ENCODE peak calls at places on chromosomes 12 and 14, in eight cellular contexts. One of them, this sample, is unnamed.

GRCh38 chr14:102882233-102882906 is 40.1 kb upstream of the AMN start:
- DNase-seq in HFF-Myc: no peak
- DNase-seq in astrocyte: no peak
- DNase-seq in hepatocyte: no peak
- DNase-seq in mesothelial cell of epicardium: no peak
- DNase-seq in stomach: no peak
- DNase-seq in D721Med: no peak
- DNase-seq in fibroblast of mammary gland: no peak
- DNase-seq in this sample: no peak

GRCh38 chr12:27057543-27057942 is 24.8 kb downstream of the C12orf71 start:
- DNase-seq in HFF-Myc: no peak
- DNase-seq in astrocyte: no peak
- DNase-seq in stomach: no peak
- DNase-seq in mesothelial cell of epicardium: no peak
- DNase-seq in D721Med: no peak
- DNase-seq in hepatocyte: no peak
- DNase-seq in fibroblast of mammary gland: no peak
- DNase-seq in this sample: no peak

GRCh38 chr12:106289196-106289681 is 13.3 kb upstream of the TCP11L2 start:
- DNase-seq in stomach: no peak
- DNase-seq in hepatocyte: no peak
- DNase-seq in HFF-Myc: no peak
- DNase-seq in fibroblast of mammary gland: no peak
- DNase-seq in astrocyte: peak; percentile 56
- DNase-seq in mesothelial cell of epicardium: no peak
- DNase-seq in D721Med: no peak
- DNase-seq in this sample: peak; percentile 18

GRCh38 chr14:99938376-99938775 is 126.8 kb upstream of the EVL start:
- DNase-seq in stomach: no peak
- DNase-seq in mesothelial cell of epicardium: no peak
- DNase-seq in hepatocyte: no peak
- DNase-seq in fibroblast of mammary gland: no peak
- DNase-seq in astrocyte: no peak
- DNase-seq in D721Med: no peak
- DNase-seq in HFF-Myc: no peak
- DNase-seq in this sample: no peak

GRCh38 chr14:55705651-55706340 is 125.8 kb downstream of the KTN1 start:
- DNase-seq in fibroblast of mammary gland: no peak
- DNase-seq in mesothelial cell of epicardium: no peak
- DNase-seq in hepatocyte: peak; percentile 71
- DNase-seq in stomach: peak; percentile 76
- DNase-seq in astrocyte: peak; percentile 13
- DNase-seq in HFF-Myc: no peak
- DNase-seq in D721Med: no peak
- DNase-seq in this sample: no peak

GRCh38 chr14:65069874-65070709 is 32.2 kb downstream of the MAX start:
- DNase-seq in hepatocyte: peak; percentile 34
- DNase-seq in HFF-Myc: no peak
- DNase-seq in D721Med: no peak
- DNase-seq in astrocyte: no peak
- DNase-seq in mesothelial cell of epicardium: no peak
- DNase-seq in fibroblast of mammary gland: no peak
- DNase-seq in stomach: peak; percentile 81
- DNase-seq in this sample: no peak

GRCh38 chr14:26896447-26896846 is 298.6 kb upstream of the NOVA1 start:
- DNase-seq in stomach: no peak
- DNase-seq in HFF-Myc: peak; percentile 6
- DNase-seq in mesothelial cell of epicardium: no peak
- DNase-seq in fibroblast of mammary gland: peak; percentile 94
- DNase-seq in astrocyte: peak; percentile 58
- DNase-seq in D721Med: no peak
- DNase-seq in hepatocyte: no peak
- DNase-seq in this sample: peak; percentile 71

GRCh38 chr12:106766393-106766826 is 8.1 kb upstream of the RIC8B start:
- DNase-seq in HFF-Myc: no peak
- DNase-seq in hepatocyte: no peak
- DNase-seq in D721Med: no peak
- DNase-seq in fibroblast of mammary gland: peak; percentile 60
- DNase-seq in stomach: peak; percentile 57
- DNase-seq in astrocyte: no peak
- DNase-seq in mesothelial cell of epicardium: no peak
- DNase-seq in this sample: peak; percentile 65

GRCh38 chr14:61196034-61196433 is 85.1 kb downstream of the TMEM30B start:
- DNase-seq in fibroblast of mammary gland: no peak
- DNase-seq in HFF-Myc: no peak
- DNase-seq in stomach: no peak
- DNase-seq in mesothelial cell of epicardium: no peak
- DNase-seq in D721Med: no peak
- DNase-seq in astrocyte: no peak
- DNase-seq in hepatocyte: no peak
- DNase-seq in this sample: no peak
- TF ChIP-seq CTCF in fibroblast of mammary gland: peak; percentile 16
- TF ChIP-seq CTCF in HFF-Myc: no peak
- TF ChIP-seq CTCF in stomach: no peak
- TF ChIP-seq CTCF in mesothelial cell of epicardium: no peak
- TF ChIP-seq CTCF in D721Med: no peak
- TF ChIP-seq CTCF in astrocyte: no peak
- TF ChIP-seq CTCF in hepatocyte: no peak
- TF ChIP-seq CTCF in this sample: peak; percentile 25

GRCh38 chr12:130459916-130460315 is 122.2 kb downstream of the PIWIL1 start:
- DNase-seq in stomach: no peak
- DNase-seq in mesothelial cell of epicardium: no peak
- DNase-seq in HFF-Myc: no peak
- DNase-seq in fibroblast of mammary gland: no peak
- DNase-seq in hepatocyte: no peak
- DNase-seq in astrocyte: no peak
- DNase-seq in D721Med: no peak
- DNase-seq in this sample: no peak
- TF ChIP-seq CTCF in stomach: no peak
- TF ChIP-seq CTCF in mesothelial cell of epicardium: no peak
- TF ChIP-seq CTCF in HFF-Myc: no peak
- TF ChIP-seq CTCF in fibroblast of mammary gland: no peak
- TF ChIP-seq CTCF in hepatocyte: no peak
- TF ChIP-seq CTCF in astrocyte: no peak
- TF ChIP-seq CTCF in D721Med: no peak
- TF ChIP-seq CTCF in this sample: no peak

DNA sequence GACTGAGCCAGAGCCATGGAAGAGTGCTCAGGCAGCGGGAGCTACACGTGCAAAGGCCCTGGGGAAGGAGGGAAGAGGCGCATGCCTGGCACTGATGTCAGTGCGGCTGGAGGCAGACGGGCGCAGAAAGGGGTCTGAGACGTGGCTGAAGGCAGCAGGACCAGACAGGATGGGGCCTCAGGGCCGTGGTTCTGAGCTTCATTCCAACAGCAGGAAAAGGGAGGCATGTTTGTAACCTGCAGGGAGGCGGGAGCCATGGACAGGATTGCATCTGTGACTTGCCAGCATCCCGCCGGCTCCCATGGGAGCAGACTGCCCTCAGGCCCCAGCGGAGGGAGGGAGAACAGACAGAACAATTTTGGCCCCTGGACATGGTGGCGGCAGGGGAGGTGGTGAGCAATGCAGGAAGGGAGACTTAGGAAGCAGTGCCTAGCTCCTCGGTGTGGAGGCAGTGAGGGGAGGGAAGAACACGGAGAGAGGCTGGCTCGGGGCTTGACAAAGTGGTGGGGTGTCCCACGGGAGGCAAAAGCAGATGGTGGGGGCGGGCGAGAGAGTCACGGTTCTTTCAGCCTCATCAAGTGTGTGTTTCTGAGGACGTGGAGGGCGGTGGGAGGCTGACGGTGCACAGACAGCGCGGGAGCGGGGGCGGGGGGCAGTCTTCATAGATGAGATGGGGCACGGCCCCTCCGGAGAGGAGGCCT is 33.3 kb upstream of the INF2 start:
- DNase-seq in mesothelial cell of epicardium: no peak
- DNase-seq in fibroblast of mammary gland: no peak
- DNase-seq in D721Med: no peak
- DNase-seq in astrocyte: no peak
- DNase-seq in hepatocyte: no peak
- DNase-seq in HFF-Myc: no peak
- DNase-seq in stomach: no peak
- DNase-seq in this sample: no peak
- TF ChIP-seq CTCF in mesothelial cell of epicardium: no peak
- TF ChIP-seq CTCF in fibroblast of mammary gland: no peak
- TF ChIP-seq CTCF in D721Med: no peak
- TF ChIP-seq CTCF in astrocyte: no peak
- TF ChIP-seq CTCF in hepatocyte: no peak
- TF ChIP-seq CTCF in HFF-Myc: no peak
- TF ChIP-seq CTCF in stomach: no peak
- TF ChIP-seq CTCF in this sample: no peak

DNA sequence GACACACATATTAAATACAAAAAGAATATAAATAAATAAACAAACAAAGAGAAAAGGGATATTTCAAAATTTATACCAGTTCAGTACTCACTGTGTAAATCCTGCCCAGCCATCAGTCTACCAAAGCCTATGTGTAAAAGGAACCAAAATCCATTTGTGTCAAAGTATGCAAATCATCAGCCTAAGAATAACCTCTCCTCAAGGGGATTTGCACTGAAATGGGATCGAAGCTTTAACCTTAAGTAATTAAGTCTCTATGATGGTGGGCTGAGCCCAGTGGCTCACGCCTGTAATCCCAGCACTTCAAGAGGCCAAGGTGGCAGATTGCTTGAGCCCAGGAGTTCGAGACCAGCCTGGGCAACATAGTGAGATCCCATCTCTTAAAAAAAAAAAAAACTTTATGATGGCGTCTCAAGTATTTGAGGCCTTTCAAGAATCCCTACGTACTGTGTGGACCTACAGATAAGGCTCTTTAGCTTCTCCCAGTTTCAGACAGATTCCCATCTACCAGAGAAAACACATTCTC is 57.8 kb upstream of the METAP2 start:
- DNase-seq in hepatocyte: no peak
- DNase-seq in stomach: no peak
- DNase-seq in astrocyte: no peak
- DNase-seq in fibroblast of mammary gland: no peak
- DNase-seq in D721Med: no peak
- DNase-seq in HFF-Myc: no peak
- DNase-seq in mesothelial cell of epicardium: no peak
- DNase-seq in this sample: no peak
- TF ChIP-seq CTCF in hepatocyte: no peak
- TF ChIP-seq CTCF in stomach: no peak
- TF ChIP-seq CTCF in astrocyte: no peak
- TF ChIP-seq CTCF in fibroblast of mammary gland: no peak
- TF ChIP-seq CTCF in D721Med: no peak
- TF ChIP-seq CTCF in HFF-Myc: no peak
- TF ChIP-seq CTCF in mesothelial cell of epicardium: no peak
- TF ChIP-seq CTCF in this sample: no peak

GRCh38 chr12:62832027-62832426 is 102.9 kb downstream of the PPM1H start:
- DNase-seq in hepatocyte: no peak
- DNase-seq in stomach: no peak
- DNase-seq in mesothelial cell of epicardium: no peak
- DNase-seq in D721Med: no peak
- DNase-seq in fibroblast of mammary gland: no peak
- DNase-seq in astrocyte: no peak
- DNase-seq in HFF-Myc: no peak
- DNase-seq in this sample: no peak

GRCh38 chr12:62832528-62832927 is 102.4 kb downstream of the PPM1H start:
- DNase-seq in stomach: no peak
- DNase-seq in astrocyte: no peak
- DNase-seq in HFF-Myc: no peak
- DNase-seq in hepatocyte: peak; percentile 46
- DNase-seq in fibroblast of mammary gland: no peak
- DNase-seq in mesothelial cell of epicardium: no peak
- DNase-seq in D721Med: no peak
- DNase-seq in this sample: no peak

GRCh38 chr12:62827855-62828254 is 107.1 kb downstream of the PPM1H start:
- DNase-seq in mesothelial cell of epicardium: no peak
- DNase-seq in HFF-Myc: no peak
- DNase-seq in D721Med: no peak
- DNase-seq in fibroblast of mammary gland: no peak
- DNase-seq in astrocyte: no peak
- DNase-seq in hepatocyte: no peak
- DNase-seq in stomach: no peak
- DNase-seq in this sample: no peak

GRCh38 chr12:62827042-62827441 is 107.9 kb downstream of the PPM1H start:
- DNase-seq in hepatocyte: no peak
- DNase-seq in fibroblast of mammary gland: no peak
- DNase-seq in HFF-Myc: no peak
- DNase-seq in D721Med: no peak
- DNase-seq in stomach: no peak
- DNase-seq in mesothelial cell of epicardium: no peak
- DNase-seq in astrocyte: no peak
- DNase-seq in this sample: no peak
- TF ChIP-seq CTCF in hepatocyte: no peak
- TF ChIP-seq CTCF in fibroblast of mammary gland: peak; percentile 27
- TF ChIP-seq CTCF in HFF-Myc: peak; percentile 11
- TF ChIP-seq CTCF in D721Med: no peak
- TF ChIP-seq CTCF in stomach: no peak
- TF ChIP-seq CTCF in mesothelial cell of epicardium: no peak
- TF ChIP-seq CTCF in astrocyte: peak; percentile 12
- TF ChIP-seq CTCF in this sample: peak; percentile 12

DNA sequence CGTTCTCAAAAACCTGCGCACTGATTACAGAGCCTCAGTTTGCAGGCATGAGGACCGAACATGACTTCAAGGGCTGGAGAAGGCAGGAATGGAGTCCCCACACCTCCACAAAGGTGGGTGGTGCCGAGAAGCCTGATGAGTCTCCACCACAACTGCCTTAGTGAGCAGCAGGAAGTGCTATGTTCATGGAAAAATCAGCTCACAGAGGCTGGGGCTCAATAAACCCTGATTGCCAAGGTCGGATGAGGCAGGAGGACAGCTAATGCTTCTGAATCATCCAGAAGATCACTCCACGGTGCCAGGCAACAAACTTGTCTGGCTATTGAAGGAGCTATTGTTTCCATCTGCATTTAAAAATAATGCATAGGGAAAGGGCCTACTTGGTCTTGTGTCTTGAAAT is 31.1 kb downstream of the APPL2 start:
- DNase-seq in hepatocyte: peak; percentile 44
- DNase-seq in D721Med: no peak
- DNase-seq in stomach: no peak
- DNase-seq in fibroblast of mammary gland: peak; percentile 93
- DNase-seq in HFF-Myc: no peak
- DNase-seq in mesothelial cell of epicardium: no peak
- DNase-seq in astrocyte: peak; percentile 84
- DNase-seq in this sample: no peak
- TF ChIP-seq CTCF in hepatocyte: no peak
- TF ChIP-seq CTCF in D721Med: no peak
- TF ChIP-seq CTCF in stomach: no peak
- TF ChIP-seq CTCF in fibroblast of mammary gland: no peak
- TF ChIP-seq CTCF in HFF-Myc: no peak
- TF ChIP-seq CTCF in mesothelial cell of epicardium: no peak
- TF ChIP-seq CTCF in astrocyte: no peak
- TF ChIP-seq CTCF in this sample: no peak

DNA sequence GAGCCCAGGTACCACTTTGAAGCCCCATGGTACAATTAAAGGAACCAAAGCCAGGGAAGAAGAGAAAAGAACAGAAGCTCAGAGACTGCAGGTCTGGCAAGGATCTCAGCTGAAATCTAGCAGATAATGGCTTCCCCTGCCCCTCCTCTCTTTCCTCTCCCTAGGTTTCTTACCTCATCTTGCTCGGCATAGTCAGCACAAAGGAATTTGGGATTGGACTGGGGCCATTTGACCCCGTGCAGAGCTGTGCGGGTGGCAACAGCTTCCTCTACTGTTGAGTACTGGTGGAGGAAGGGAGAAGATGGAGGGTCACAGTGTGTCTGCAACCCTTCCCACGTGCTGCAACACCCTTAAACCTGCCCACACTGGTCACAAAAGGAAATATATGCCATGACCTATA is 4.7 kb upstream of the CDH24 start:
- DNase-seq in HFF-Myc: peak; percentile 93
- DNase-seq in stomach: peak; percentile 61
- DNase-seq in mesothelial cell of epicardium: no peak
- DNase-seq in D721Med: no peak
- DNase-seq in hepatocyte: peak; percentile 83
- DNase-seq in fibroblast of mammary gland: peak; percentile 94
- DNase-seq in astrocyte: peak; percentile 90
- DNase-seq in this sample: peak; percentile 97
- TF ChIP-seq CTCF in HFF-Myc: no peak
- TF ChIP-seq CTCF in stomach: no peak
- TF ChIP-seq CTCF in mesothelial cell of epicardium: no peak
- TF ChIP-seq CTCF in D721Med: no peak
- TF ChIP-seq CTCF in hepatocyte: no peak
- TF ChIP-seq CTCF in fibroblast of mammary gland: no peak
- TF ChIP-seq CTCF in astrocyte: no peak
- TF ChIP-seq CTCF in this sample: no peak

This sample was measured in fibroblast of villous mesenchyme.